ENCODE peak calls at places on chromosomes 5 and 9, in six cellular contexts. L is activated T-helper 1 cell treated with anti-CD3 and anti-CD28 coated beads, Interleukin-12 subunit alpha, Interleukin-12 subunit beta, Interleukin-2, Interleukin-4 antibody, amounts not matched to agents 30 ng/mL and 10 ng/mL and 1 ng/mL, durations not matched to agents 14 hours and 24 hours and 36 hours; I is T-helper 1 cell; U is stimulated activated CD4-positive, alpha-beta T cell treated with anti-CD3 and anti-CD28 coated beads, Interleukin-2, amount 100 ng/mL, for 48 hours; Z is T-helper 9 cell; M is LoVo. S is an unnamed sample.

GRCh38 chr5:80255752-80256479 is at the start of gene SERINC5:
- DNase-seq in L (peak; percentile 83), I (peak; percentile 79), U (peak; percentile 79), Z (peak; percentile 79), M (peak; percentile 88), S (peak; percentile 87)

GRCh38 chr9:84152204-84152603 is 171.6 kb downstream of the RMI1 start:
- DNase-seq in L (no peak), I (no peak), U (no peak), Z (no peak), M (no peak), S (no peak)

GRCh38 chr5:51201024-51201423 is 182.2 kb upstream of the ISL1 start:
- DNase-seq in L (no peak), I (no peak), U (no peak), Z (no peak), M (no peak), S (no peak)

GRCh38 chr5:143985832-143986485 is 174.0 kb downstream of the HMHB1 start:
- DNase-seq in L (no peak), I (no peak), U (no peak), Z (no peak), M (peak; percentile 80), S (no peak)

GRCh38 chr9:136921718-136922117 is 22.8 kb downstream of the FBXW5 start:
- DNase-seq in L (no peak), I (no peak), U (no peak), Z (no peak), M (no peak), S (no peak)

GRCh38 chr5:147621016-147621415 is 111.1 kb upstream of the DPYSL3 start:
- DNase-seq in L (no peak), I (no peak), U (no peak), Z (no peak), M (no peak), S (no peak)

GRCh38 chr9:99211746-99212145 is 10.0 kb downstream of the ALG2 start:
- DNase-seq in L (no peak), I (no peak), U (no peak), Z (no peak), M (no peak), S (no peak)

GRCh38 chr9:35611230-35611797 is 6.3 kb downstream of the TESK1 start:
- DNase-seq in L (peak; percentile 41), I (peak; percentile 47), U (peak; percentile 48), Z (peak; percentile 42), M (peak; percentile 29), S (peak; percentile 45)

GRCh38 chr5:136200761-136201160 is 7.8 kb upstream of the SMIM32 start:
- DNase-seq in L (no peak), I (no peak), U (no peak), Z (no peak), M (no peak), S (no peak)

GRCh38 chr5:3944930-3945329 is 349.3 kb downstream of the IRX1 start:
- DNase-seq in L (no peak), I (no peak), U (no peak), Z (no peak), M (no peak), S (no peak)

GRCh38 chr5:157564149-157564711 is 11.3 kb downstream of the ADAM19 start:
- DNase-seq in L (no peak), I (no peak), U (no peak), Z (no peak), M (no peak), S (no peak)

GRCh38 chr5:54551292-54551691 is 33.7 kb downstream of the SNX18 start:
- DNase-seq in L (no peak), I (no peak), U (no peak), Z (no peak), M (no peak), S (no peak)

GRCh38 chr5:10111575-10111974 is 138.1 kb downstream of the ATPSCKMT start:
- DNase-seq in L (no peak), I (no peak), U (no peak), Z (no peak), M (peak; percentile 8), S (no peak)

GRCh38 chr5:30117134-30117533 is 1076.4 kb upstream of the CDH6 start:
- DNase-seq in L (no peak), I (no peak), U (no peak), Z (no peak), M (no peak), S (no peak)

GRCh38 chr5:179907570-179908324 is at the start of gene TBC1D9B:
- DNase-seq in L (peak; percentile 69), I (peak; percentile 63), U (peak; percentile 51), Z (peak; percentile 63), M (peak; percentile 86), S (peak; percentile 70)

GRCh38 chr9:103323699-103324098 is 328.6 kb downstream of the CYLC2 start:
- DNase-seq in L (no peak), I (no peak), U (no peak), Z (no peak), M (no peak), S (no peak)

GRCh38 chr9:81559741-81560140 is 129.6 kb downstream of the TLE1 start:
- DNase-seq in L (no peak), I (no peak), U (no peak), Z (no peak), M (peak; percentile 34), S (no peak)

GRCh38 chr5:52282647-52283046 is 505.1 kb upstream of the ITGA1 start:
- DNase-seq in L (no peak), I (no peak), U (no peak), Z (no peak), M (no peak), S (no peak)

GRCh38 chr9:23803216-23803615 is 22.8 kb downstream of the ELAVL2 start:
- DNase-seq in L (no peak), I (no peak), U (no peak), Z (no peak), M (no peak), S (no peak)

GRCh38 chr9:36489453-36489852 is 83.2 kb upstream of the MELK start:
- DNase-seq in L (no peak), I (no peak), U (no peak), Z (no peak), M (no peak), S (no peak)

GRCh38 chr5:116423091-116423490 is 151.5 kb downstream of the SEMA6A start:
- DNase-seq in L (no peak), I (no peak), U (no peak), Z (no peak), M (no peak), S (no peak)

GRCh38 chr9:26723486-26723885 is 169.1 kb downstream of the CAAP1 start:
- DNase-seq in L (no peak), I (no peak), U (peak; percentile 2), Z (no peak), M (peak; percentile 11), S (no peak)

GRCh38 chr5:83340511-83340918 is 131.0 kb upstream of the VCAN start:
- DNase-seq in L (peak; percentile 19), I (peak; percentile 3), U (no peak), Z (no peak), M (no peak), S (no peak)

GRCh38 chr5:10867408-10868303 is 106.6 kb upstream of the DAP start:
- DNase-seq in L (no peak), I (no peak), U (no peak), Z (no peak), M (no peak), S (no peak)

GRCh38 chr5:112125910-112126309 is 293.2 kb downstream of the EPB41L4A start:
- DNase-seq in L (no peak), I (no peak), U (no peak), Z (no peak), M (no peak), S (no peak)

GRCh38 chr9:137634016-137634415 is 15.2 kb downstream of the EHMT1 start:
- DNase-seq in L (no peak), I (no peak), U (no peak), Z (no peak), M (no peak), S (no peak)

GRCh38 chr9:35852267-35852815 is 17.9 kb downstream of the OR13J1 start:
- DNase-seq in L (no peak), I (no peak), U (no peak), Z (no peak), M (no peak), S (no peak)

GRCh38 chr9:88998506-88998905 is 7.2 kb downstream of the S1PR3 start:
- DNase-seq in L (no peak), I (no peak), U (no peak), Z (no peak), M (no peak), S (no peak)

GRCh38 chr5:32254987-32255900 is 57.5 kb downstream of the MTMR12 start:
- DNase-seq in L (no peak), I (no peak), U (no peak), Z (no peak), M (no peak), S (no peak)

S was measured in stimulated activated naive CD8-positive, alpha-beta T cell treated with anti-CD3 and anti-CD28 coated beads, Interleukin-15, amount 100 ng/mL, for 72 hours.